ENCODE peak calls at places on chromosomes 16 and 17, in ten cellular contexts. J, V, F, G, T, D, O, X, B and N are unnamed samples.

GRCh38 chr17:59746849-59747445 is 39.5 kb downstream of the VMP1 start:
- DNase-seq in J (no peak), O (no peak), V (no peak), X (no peak), D (no peak), G (peak), B (no peak), T (no peak), F (peak), N (peak)

GRCh38 chr17:27631897-27632725 is 1.1 kb downstream of the LGALS9 start:
- DNase-seq in X (no peak), J (no peak), D (no peak), G (no peak), F (peak), T (no peak), O (no peak), B (no peak), V (no peak), N (no peak)

GRCh38 chr17:43578699-43579569 is 32.8 kb upstream of the ETV4 start:
- DNase-seq in V (no peak), D (no peak), J (no peak), O (no peak), T (no peak), F (no peak), X (no peak), G (peak), B (no peak), N (no peak)

GRCh38 chr16:89815639-89816348 is 653 bp downstream of the FANCA start:
- DNase-seq in O (peak), J (no peak), X (no peak), V (no peak), D (no peak), T (no peak), F (peak), G (peak), B (no peak), N (peak)

GRCh38 chr17:6102615-6103014 is 32.4 kb downstream of the WSCD1 start:
- DNase-seq in O (no peak), T (no peak), F (no peak), B (no peak), J (no peak), G (no peak), D (no peak), X (no peak), V (no peak), N (no peak)

GRCh38 chr17:4675791-4676190 is 28.1 kb downstream of the PELP1 start:
- DNase-seq in D (no peak), G (no peak), V (no peak), B (no peak), O (no peak), F (no peak), J (no peak), T (no peak), X (no peak), N (no peak)

GRCh38 chr17:75455896-75456416 is 479 bp upstream of the TMEM94 start:
- DNase-seq in F (no peak), D (no peak), V (no peak), G (no peak), X (no peak), B (no peak), T (peak), O (no peak), J (no peak), N (no peak)

GRCh38 chr17:40926341-40926740 is 11.1 kb downstream of the KRT23 start:
- DNase-seq in F (no peak), X (no peak), T (no peak), V (no peak), G (no peak), J (no peak), D (no peak), O (no peak), B (no peak), N (no peak)

GRCh38 chr16:11793840-11794239 is 3.2 kb downstream of the ZC3H7A start:
- DNase-seq in T (peak), V (no peak), D (no peak), G (no peak), X (no peak), F (no peak), J (no peak), B (no peak), O (no peak), N (no peak)

GRCh38 chr17:65918450-65918849 is 273.5 kb downstream of the CEP112 start:
- DNase-seq in X (no peak), V (no peak), O (no peak), F (no peak), D (no peak), B (no peak), T (no peak), G (no peak), J (no peak), N (no peak)

GRCh38 chr16:15886078-15886477 is 2.3 kb downstream of the CEP20 start:
- DNase-seq in F (no peak), T (no peak), B (no peak), X (no peak), J (no peak), D (no peak), V (no peak), G (no peak), O (no peak), N (no peak)

GRCh38 chr17:5422505-5422904 is 2.5 kb downstream of the RPAIN start:
- DNase-seq in D (no peak), V (no peak), B (no peak), J (no peak), X (no peak), G (peak), T (no peak), O (no peak), F (no peak), N (peak)

GRCh38 chr16:24255446-24256352 is at the start of gene CACNG3:
- DNase-seq in B (peak), V (no peak), J (no peak), O (peak), X (peak), D (peak), F (peak), T (no peak), G (no peak), N (peak)

GRCh38 chr16:58332997-58333700 is 38.3 kb upstream of the PRSS54 start:
- DNase-seq in X (no peak), V (no peak), J (no peak), G (no peak), D (no peak), B (no peak), F (no peak), T (no peak), O (no peak), N (no peak)

GRCh38 chr16:24514096-24514495 is 25.3 kb upstream of the RBBP6 start:
- DNase-seq in D (peak), B (no peak), V (no peak), T (no peak), J (no peak), X (no peak), F (no peak), G (no peak), O (no peak), N (no peak)

GRCh38 chr17:35116845-35117244 is 2.8 kb downstream of the RAD51D start:
- DNase-seq in F (no peak), X (no peak), B (no peak), D (no peak), O (no peak), J (no peak), V (no peak), T (no peak), G (no peak), N (no peak)

GRCh38 chr17:73200476-73200875 is 7.6 kb downstream of the COG1 start:
- DNase-seq in B (no peak), D (no peak), X (no peak), O (no peak), T (no peak), V (no peak), F (no peak), J (no peak), G (no peak), N (no peak)

GRCh38 chr16:74449470-74449869 is 28.2 kb upstream of the CLEC18B start:
- DNase-seq in F (no peak), T (no peak), D (no peak), X (no peak), G (peak), B (peak), J (peak), O (no peak), V (peak), N (peak)

GRCh38 chr17:31448467-31449077 is 57.1 kb downstream of the RAB11FIP4 start:
- DNase-seq in F (no peak), J (no peak), X (no peak), V (no peak), D (no peak), G (peak), T (no peak), O (no peak), B (no peak), N (no peak)

GRCh38 chr17:62933986-62934385 is 32.0 kb upstream of the TANC2 start:
- DNase-seq in B (no peak), G (no peak), T (no peak), O (no peak), X (no peak), V (no peak), F (peak), J (no peak), D (no peak), N (no peak)

GRCh38 chr16:89921699-89922476 is 1.3 kb upstream of the TUBB3 start:
- DNase-seq in V (peak), J (no peak), G (peak), T (peak), B (no peak), D (no peak), O (peak), F (no peak), X (peak), N (peak)

GRCh38 chr17:21211825-21212479 is 2.0 kb downstream of the TMEM11 start:
- DNase-seq in T (no peak), X (no peak), D (no peak), O (no peak), G (peak), J (no peak), V (no peak), B (no peak), F (no peak), N (no peak)

GRCh38 chr16:55943257-55943656 is 68.1 kb upstream of the CES5A start:
- DNase-seq in G (no peak), D (no peak), V (no peak), O (no peak), F (no peak), B (no peak), J (no peak), X (no peak), T (no peak), N (no peak)

GRCh38 chr17:16352838-16353701 is at the start of gene CENPV:
- DNase-seq in X (peak), B (no peak), J (no peak), D (peak), V (peak), O (peak), F (peak), G (no peak), T (peak), N (peak)

GRCh38 chr17:2709173-2709661 is 2.3 kb downstream of the CLUH start:
- DNase-seq in O (no peak), D (no peak), J (no peak), G (peak), T (peak), B (no peak), V (no peak), X (no peak), F (peak), N (peak)

GRCh38 chr17:8156174-8156992 is 4.2 kb upstream of the PER1 start:
- DNase-seq in O (peak), J (peak), D (peak), T (peak), B (peak), V (peak), G (peak), F (peak), X (peak), N (peak)

GRCh38 chr17:8153957-8154607 is 1.9 kb upstream of the PER1 start:
- DNase-seq in J (peak), G (peak), D (peak), F (peak), O (peak), V (peak), T (peak), X (peak), B (peak), N (peak)

GRCh38 chr17:8154608-8155152 is 2.5 kb upstream of the PER1 start:
- DNase-seq in F (no peak), J (no peak), X (no peak), B (no peak), G (no peak), O (no peak), V (no peak), D (no peak), T (peak), N (no peak)

GRCh38 chr17:8153550-8153956 is 1.3 kb upstream of the PER1 start:
- DNase-seq in B (peak), G (peak), J (peak), V (peak), D (no peak), X (no peak), T (peak), F (no peak), O (no peak), N (peak)

GRCh38 chr17:8155341-8156173 is 3.4 kb upstream of the PER1 start:
- DNase-seq in J (no peak), B (peak), T (peak), F (no peak), G (no peak), V (peak), D (no peak), X (no peak), O (no peak), N (no peak)
- TF ChIP-seq CTCF in J (no peak), B (no peak), T (no peak), F (no peak), G (no peak), V (no peak), D (no peak), X (no peak), O (no peak), N (no peak)

GRCh38 chr17:74295625-74296547 is 21.9 kb downstream of the DNAI2 start:
- DNase-seq in V (no peak), O (no peak), D (no peak), B (no peak), G (peak), T (no peak), X (no peak), F (no peak), J (no peak), N (no peak)

GRCh38 chr17:74299618-74300009 is 25.6 kb downstream of the DNAI2 start:
- DNase-seq in G (no peak), O (no peak), B (no peak), T (no peak), F (no peak), J (no peak), V (no peak), D (no peak), X (no peak), N (no peak)

GRCh38 chr17:74297941-74298340 is 23.9 kb downstream of the DNAI2 start:
- DNase-seq in T (no peak), V (no peak), J (no peak), X (no peak), F (no peak), D (no peak), O (no peak), B (no peak), G (peak), N (peak)

GRCh38 chr17:74298690-74299617 is 24.9 kb downstream of the DNAI2 start:
- DNase-seq in O (no peak), D (no peak), B (no peak), V (no peak), J (no peak), X (no peak), G (no peak), T (no peak), F (no peak), N (no peak)

DNA sequence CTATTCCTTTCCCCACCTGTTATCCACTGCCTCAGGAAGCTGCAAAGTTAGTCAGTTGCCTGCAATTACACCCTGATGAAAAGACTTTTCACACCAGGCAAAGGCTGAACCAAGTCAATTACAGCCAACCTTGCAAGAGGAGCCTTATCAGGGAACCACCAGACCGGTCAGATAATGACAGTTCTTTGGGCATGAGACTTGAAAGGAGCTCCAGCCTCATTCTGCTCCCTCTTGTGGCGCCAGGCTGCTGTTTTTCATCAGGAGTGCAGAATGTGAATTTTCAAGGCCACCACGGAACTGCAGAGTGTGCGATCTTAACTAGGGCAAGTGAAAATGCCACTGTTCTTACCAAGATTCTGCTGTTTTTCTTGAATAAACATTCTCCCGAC is 22.5 kb downstream of the DNAI2 start:
- DNase-seq in V (peak), O (peak), F (peak), T (no peak), B (peak), G (peak), D (peak), X (peak), J (peak), N (no peak)
- TF ChIP-seq CTCF in V (peak), O (peak), F (peak), T (no peak), B (no peak), G (peak), D (peak), X (peak), J (peak), N (peak)

DNA sequence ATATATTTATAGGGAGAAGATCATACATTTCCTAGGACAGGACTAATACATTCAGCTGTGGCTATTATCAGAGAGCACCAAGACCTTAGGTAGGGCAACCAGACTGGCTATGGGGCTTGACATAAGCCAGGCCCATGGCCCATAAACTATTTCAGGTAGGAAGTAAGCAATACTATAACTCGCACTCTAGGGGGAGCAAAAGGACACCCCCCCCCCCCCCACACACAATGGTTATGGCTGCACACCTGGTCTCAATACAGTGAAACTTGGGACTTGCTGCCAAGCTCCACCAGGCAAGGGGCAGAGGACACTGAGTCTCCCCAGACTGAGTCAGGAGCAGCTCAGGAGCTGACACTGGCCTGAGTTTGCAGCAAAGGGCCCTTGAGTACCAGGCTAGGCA is 348.9 kb upstream of the ASIC2 start:
- DNase-seq in F (no peak), V (no peak), B (no peak), X (no peak), T (no peak), D (no peak), O (no peak), J (no peak), G (no peak), N (peak)
- TF ChIP-seq CTCF in F (no peak), V (no peak), B (no peak), X (no peak), T (no peak), D (no peak), O (no peak), J (no peak), G (no peak), N (no peak)

DNA sequence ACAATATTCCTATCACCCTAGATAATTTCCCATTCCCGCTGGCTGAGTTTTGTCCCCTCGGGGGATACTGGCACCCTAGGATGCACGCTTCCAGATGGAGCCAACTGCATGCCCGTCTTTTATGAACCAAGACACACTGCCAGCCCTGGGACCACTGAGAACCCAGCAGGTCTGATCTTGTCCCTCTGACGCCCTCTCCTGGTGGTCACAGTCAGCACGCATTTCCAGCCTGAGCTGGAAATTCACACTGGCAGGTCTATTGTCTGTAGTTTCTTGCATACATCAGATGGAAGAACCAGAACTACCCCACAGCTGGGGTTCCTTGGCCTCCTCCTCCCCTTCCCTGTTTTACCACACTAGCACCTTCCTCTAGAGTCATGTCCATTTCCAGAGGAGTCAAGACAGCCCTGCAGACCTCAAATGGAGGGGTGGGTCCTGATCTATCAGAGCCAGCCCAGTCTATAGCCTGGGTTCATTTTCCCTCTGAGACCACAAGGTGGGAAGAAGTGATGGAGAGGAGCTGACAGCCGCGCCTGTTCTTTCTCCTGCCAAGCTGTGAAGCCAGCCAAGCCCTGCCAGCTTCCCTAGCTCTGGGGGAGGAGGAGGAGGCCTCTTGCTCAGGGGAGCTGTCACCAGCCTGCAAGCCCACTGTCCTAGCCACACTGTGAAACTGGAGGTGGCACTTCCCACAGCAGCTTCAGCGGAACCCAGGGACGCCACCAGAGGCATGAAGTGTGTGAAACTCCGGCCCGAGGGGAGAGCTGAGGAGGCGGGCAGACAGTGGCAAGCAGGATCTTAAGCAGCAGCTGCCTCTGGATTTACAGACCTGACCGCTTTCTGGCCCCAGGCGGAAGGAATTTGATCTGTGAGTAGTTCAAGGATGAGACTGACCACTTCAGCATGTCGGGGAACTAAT is 29.3 kb downstream of the MXRA7 start:
- DNase-seq in J (peak), X (peak), B (peak), F (peak), T (peak), O (peak), V (peak), G (peak), D (peak), N (peak)
- TF ChIP-seq CTCF in J (peak), X (peak), B (no peak), F (peak), T (peak), O (peak), V (peak), G (peak), D (peak), N (peak)

GRCh38 chr16:31713945-31714898 is 159.4 kb upstream of the ZNF267 start:
- DNase-seq in G (no peak), B (no peak), T (no peak), J (no peak), X (peak), O (no peak), D (peak), F (no peak), V (no peak), N (no peak)
- TF ChIP-seq CTCF in G (peak), B (no peak), T (no peak), J (no peak), X (peak), O (peak), D (peak), F (no peak), V (no peak), N (no peak)

GRCh38 chr16:1180772-1181714 is 28.1 kb downstream of the CACNA1H start:
- DNase-seq in X (no peak), V (peak), T (no peak), O (no peak), J (no peak), D (no peak), G (no peak), F (no peak), B (no peak), N (no peak)
- TF ChIP-seq CTCF in X (peak), V (no peak), T (no peak), O (no peak), J (no peak), D (no peak), G (peak), F (no peak), B (no peak), N (no peak)

GRCh38 chr17:80284631-80285030 is 24.0 kb downstream of the RNF213 start:
- DNase-seq in O (no peak), T (no peak), G (peak), F (peak), D (no peak), V (no peak), B (no peak), J (no peak), X (no peak), N (no peak)
- TF ChIP-seq CTCF in O (no peak), T (no peak), G (peak), F (peak), D (no peak), V (no peak), B (no peak), J (no peak), X (no peak), N (no peak)

DNA sequence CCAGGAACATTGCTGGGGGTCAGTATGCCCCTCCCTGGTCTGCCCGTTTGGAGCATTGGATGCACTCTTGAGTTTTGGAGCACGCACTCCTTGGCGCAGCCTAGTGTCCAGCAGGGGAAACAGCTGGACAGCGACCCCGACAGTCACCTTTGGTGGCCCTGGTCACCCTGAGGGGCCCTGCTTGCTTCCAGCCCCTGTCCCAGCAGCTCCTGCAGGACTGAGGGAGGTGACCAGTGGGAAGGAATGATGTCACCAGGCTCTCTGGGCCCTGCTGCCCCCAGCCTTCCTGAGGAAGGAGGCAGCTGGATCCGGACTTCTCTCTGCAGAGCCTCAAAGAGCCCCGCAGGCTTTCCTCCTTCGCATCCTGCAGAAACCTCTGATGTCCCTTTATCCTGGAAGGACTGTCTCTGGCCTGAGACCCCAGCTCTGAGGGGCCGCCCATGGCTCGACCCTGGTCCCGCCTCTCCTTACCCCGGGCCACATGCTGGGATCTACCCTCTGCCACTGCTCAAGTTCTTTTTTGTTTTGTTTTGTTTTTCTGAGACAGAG is 11.8 kb downstream of the ZSCAN10 start:
- DNase-seq in B (no peak), F (no peak), V (peak), J (no peak), O (no peak), D (no peak), G (no peak), X (peak), T (no peak), N (no peak)
- TF ChIP-seq CTCF in B (no peak), F (peak), V (no peak), J (no peak), O (no peak), D (no peak), G (peak), X (no peak), T (no peak), N (no peak)